ENCODE peak calls at places on chromosomes 6 and 20, in seven cellular contexts. C, P, O, V, I, E and U are unnamed samples.

GRCh38 chr6:104483225-104483834 is 376.4 kb downstream of the HACE1 start:
- DNase-seq in C (peak), P (no peak), O (peak), V (no peak), I (peak), E (peak), U (peak)

GRCh38 chr6:28884423-28885148 is 39.2 kb downstream of the TRIM27 start:
- DNase-seq in C (no peak), P (no peak), O (no peak), V (no peak), I (no peak), E (no peak), U (no peak)

GRCh38 chr6:125169522-125169921 is 15.9 kb downstream of the TPD52L1 start:
- DNase-seq in C (no peak), P (no peak), O (no peak), V (no peak), I (no peak), E (no peak), U (no peak)

GRCh38 chr6:73942581-73942980 is 246.6 kb downstream of the CD109 start:
- DNase-seq in C (no peak), P (no peak), O (peak), V (no peak), I (peak), E (no peak), U (peak)

GRCh38 chr6:140071601-140072062 is 697.2 kb upstream of the CITED2 start:
- DNase-seq in C (no peak), P (no peak), O (peak), V (no peak), I (peak), E (no peak), U (peak)

GRCh38 chr20:15842872-15843271 is 730.4 kb downstream of the KIF16B start:
- DNase-seq in C (peak), P (no peak), O (no peak), V (no peak), I (no peak), E (no peak), U (no peak)

GRCh38 chr20:43563991-43564390 is 5.2 kb downstream of the SGK2 start:
- DNase-seq in C (no peak), P (no peak), O (no peak), V (no peak), I (no peak), E (no peak), U (no peak)

GRCh38 chr20:31707994-31708744 is 14.5 kb downstream of the BCL2L1 start:
- DNase-seq in C (no peak), P (peak), O (no peak), V (peak), I (no peak), E (no peak), U (no peak)

GRCh38 chr20:8131598-8132014 is 460 bp upstream of the PLCB1 start:
- DNase-seq in C (no peak), P (no peak), O (peak), V (peak), I (peak), E (peak), U (peak)

DNA sequence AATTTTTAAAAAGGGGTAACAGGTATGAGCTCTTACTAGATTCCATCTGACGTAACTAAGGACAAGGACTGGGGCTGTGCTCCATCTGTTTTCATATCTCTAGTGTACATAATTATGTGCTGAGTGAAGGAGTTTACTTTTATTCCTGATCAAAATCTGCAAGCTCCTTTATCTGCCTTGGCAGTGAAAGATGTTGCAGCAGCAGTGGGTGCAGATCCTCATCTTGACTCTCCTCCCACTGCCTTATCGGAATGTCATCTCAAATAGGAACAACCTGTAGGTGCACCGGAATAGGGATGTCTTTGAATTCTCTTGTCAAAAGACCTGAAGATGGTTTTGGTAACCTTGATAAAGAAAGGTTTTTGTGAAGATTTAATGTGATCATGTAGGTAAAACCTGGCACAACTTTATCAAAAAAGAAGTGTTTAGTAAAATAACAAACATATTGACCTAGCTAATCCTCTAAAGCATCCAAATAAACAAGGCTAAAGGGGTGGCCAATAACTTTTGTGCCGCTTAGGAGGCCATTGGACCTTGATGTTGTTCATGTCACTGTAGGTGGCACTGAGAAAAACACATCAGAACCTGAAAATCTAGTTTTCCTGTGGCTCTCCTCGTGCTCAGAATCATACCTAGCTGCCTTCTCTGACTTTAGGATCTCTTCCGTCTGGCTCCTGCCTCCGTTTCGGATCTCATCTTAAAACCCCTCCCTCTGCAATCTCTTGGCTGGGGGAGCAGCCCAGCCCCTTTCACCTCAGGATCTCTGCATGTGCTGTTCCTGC is 19.0 kb upstream of the SLC16A10 start:
- DNase-seq in C (no peak), P (no peak), O (no peak), V (no peak), I (no peak), E (no peak), U (no peak)
- H3K4me3 ChIP-seq in C (no peak), P (no peak), O (no peak), V (no peak), I (no peak), E (no peak), U (no peak)

GRCh38 chr6:13813621-13814175 is 659 bp downstream of the MCUR1 start:
- DNase-seq in C (no peak), P (peak), O (peak), V (peak), I (peak), E (peak), U (peak)

GRCh38 chr6:13810688-13811446 is 3.5 kb downstream of the MCUR1 start:
- DNase-seq in C (no peak), P (no peak), O (no peak), V (no peak), I (no peak), E (peak), U (peak)

GRCh38 chr6:13813011-13813410 is 1.3 kb downstream of the MCUR1 start:
- DNase-seq in C (no peak), P (no peak), O (no peak), V (no peak), I (no peak), E (no peak), U (no peak)

GRCh38 chr6:13811627-13812358 is 2.6 kb downstream of the MCUR1 start:
- DNase-seq in C (no peak), P (peak), O (no peak), V (no peak), I (no peak), E (no peak), U (no peak)

DNA sequence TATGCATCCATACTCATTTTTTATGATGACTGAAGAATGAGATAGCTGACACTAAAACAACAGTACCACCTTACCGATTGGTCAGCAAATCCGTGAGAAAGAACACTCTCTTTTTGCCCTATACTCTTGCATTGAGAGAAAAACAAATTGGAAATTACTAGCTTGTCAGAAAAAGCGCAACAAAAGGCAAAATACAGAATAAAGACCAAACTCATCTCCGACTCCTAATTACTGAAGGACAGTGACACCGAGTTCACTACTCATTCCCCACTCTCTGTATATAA is 2.1 kb downstream of the MCUR1 start:
- DNase-seq in C (no peak), P (no peak), O (no peak), V (no peak), I (no peak), E (no peak), U (no peak)
- H3K4me3 ChIP-seq in C (peak), P (no peak), O (no peak), V (no peak), I (no peak), E (no peak), U (no peak)

GRCh38 chr6:297571-298232 is 5.4 kb downstream of the DUSP22 start:
- DNase-seq in C (peak), P (no peak), O (no peak), V (peak), I (no peak), E (no peak), U (no peak)
- H3K4me3 ChIP-seq in C (peak), P (no peak), O (no peak), V (no peak), I (no peak), E (no peak), U (no peak)

GRCh38 chr6:69816569-69816968 is 19.8 kb upstream of the LMBRD1 start:
- DNase-seq in C (peak), P (no peak), O (no peak), V (no peak), I (no peak), E (peak), U (no peak)

GRCh38 chr6:69817358-69817757 is 20.5 kb upstream of the LMBRD1 start:
- DNase-seq in C (no peak), P (no peak), O (no peak), V (no peak), I (no peak), E (no peak), U (no peak)

GRCh38 chr6:69813508-69813907 is 16.7 kb upstream of the LMBRD1 start:
- DNase-seq in C (no peak), P (no peak), O (peak), V (no peak), I (no peak), E (no peak), U (no peak)

GRCh38 chr6:69818223-69818930 is 21.6 kb upstream of the LMBRD1 start:
- DNase-seq in C (no peak), P (no peak), O (no peak), V (no peak), I (no peak), E (no peak), U (no peak)

GRCh38 chr6:69816017-69816416 is 19.2 kb upstream of the LMBRD1 start:
- DNase-seq in C (no peak), P (no peak), O (no peak), V (no peak), I (no peak), E (no peak), U (no peak)
- H3K4me3 ChIP-seq in C (peak), P (no peak), O (no peak), V (no peak), I (no peak), E (no peak), U (no peak)